ENCODE peak calls at places on chromosomes 11 and 22, in five cellular contexts. One of them, this sample, is unnamed.

GRCh38 chr11:2525166-2525861 is 80.5 kb downstream of the KCNQ1 start:
- DNase-seq in uterus: peak
- DNase-seq in CD4-positive, alpha-beta T cell: no peak
- DNase-seq in GM12865: no peak
- DNase-seq in IMR-90: no peak
- DNase-seq in this sample: peak

GRCh38 chr11:17607083-17607429 is 60.0 kb downstream of the OTOG start:
- DNase-seq in uterus: no peak
- DNase-seq in CD4-positive, alpha-beta T cell: no peak
- DNase-seq in GM12865: no peak
- DNase-seq in IMR-90: no peak
- DNase-seq in this sample: no peak

GRCh38 chr22:49306632-49306975 is 521.1 kb downstream of the BRD1 start:
- DNase-seq in uterus: no peak
- DNase-seq in CD4-positive, alpha-beta T cell: no peak
- DNase-seq in GM12865: no peak
- DNase-seq in IMR-90: no peak
- DNase-seq in this sample: no peak

GRCh38 chr11:110317516-110317932 is 21.1 kb upstream of the RDX start:
- DNase-seq in uterus: no peak
- DNase-seq in CD4-positive, alpha-beta T cell: no peak
- DNase-seq in GM12865: no peak
- DNase-seq in IMR-90: peak
- DNase-seq in this sample: no peak

GRCh38 chr22:42299586-42300285 is 29.3 kb upstream of the TCF20 start:
- DNase-seq in uterus: no peak
- DNase-seq in CD4-positive, alpha-beta T cell: peak
- DNase-seq in GM12865: peak
- DNase-seq in IMR-90: no peak
- DNase-seq in this sample: no peak

GRCh38 chr22:45680932-45681700 is 9.5 kb downstream of the ATXN10 start:
- DNase-seq in uterus: no peak
- DNase-seq in CD4-positive, alpha-beta T cell: no peak
- DNase-seq in GM12865: no peak
- DNase-seq in IMR-90: peak
- DNase-seq in this sample: no peak

GRCh38 chr22:42938449-42938848 is 76.5 kb downstream of the PACSIN2 start:
- DNase-seq in uterus: no peak
- DNase-seq in CD4-positive, alpha-beta T cell: no peak
- DNase-seq in GM12865: no peak
- DNase-seq in IMR-90: no peak
- DNase-seq in this sample: no peak

GRCh38 chr22:49404020-49404419 is 423.7 kb downstream of the BRD1 start:
- DNase-seq in uterus: no peak
- DNase-seq in CD4-positive, alpha-beta T cell: no peak
- DNase-seq in GM12865: no peak
- DNase-seq in IMR-90: no peak
- DNase-seq in this sample: no peak

GRCh38 chr11:112004389-112004788 is 20.8 kb upstream of the DLAT start:
- DNase-seq in uterus: no peak
- DNase-seq in CD4-positive, alpha-beta T cell: no peak
- DNase-seq in GM12865: peak
- DNase-seq in IMR-90: no peak
- DNase-seq in this sample: peak

GRCh38 chr11:71112990-71113389 is 139.4 kb downstream of the SHANK2 start:
- DNase-seq in uterus: no peak
- DNase-seq in CD4-positive, alpha-beta T cell: no peak
- DNase-seq in GM12865: no peak
- DNase-seq in IMR-90: no peak
- DNase-seq in this sample: no peak

GRCh38 chr11:2761131-2762030 is 61.6 kb upstream of the KCNQ1OT1 start:
- DNase-seq in uterus: no peak
- DNase-seq in CD4-positive, alpha-beta T cell: no peak
- DNase-seq in GM12865: no peak
- DNase-seq in IMR-90: no peak
- DNase-seq in this sample: peak

GRCh38 chr11:44083906-44084305 is 11.6 kb upstream of the EXT2 start:
- DNase-seq in uterus: no peak
- DNase-seq in CD4-positive, alpha-beta T cell: no peak
- DNase-seq in GM12865: no peak
- DNase-seq in IMR-90: no peak
- DNase-seq in this sample: no peak

GRCh38 chr11:12185914-12186313 is 75.5 kb downstream of the MICAL2 start:
- DNase-seq in uterus: no peak
- DNase-seq in CD4-positive, alpha-beta T cell: no peak
- DNase-seq in GM12865: no peak
- DNase-seq in IMR-90: peak
- DNase-seq in this sample: no peak

GRCh38 chr11:14308114-14308896 is 50.7 kb downstream of the RRAS2 start:
- DNase-seq in uterus: no peak
- DNase-seq in CD4-positive, alpha-beta T cell: no peak
- DNase-seq in GM12865: peak
- DNase-seq in IMR-90: peak
- DNase-seq in this sample: no peak

GRCh38 chr11:114163231-114163631 is 103.7 kb downstream of the ZBTB16 start:
- DNase-seq in uterus: peak
- DNase-seq in CD4-positive, alpha-beta T cell: no peak
- DNase-seq in GM12865: no peak
- DNase-seq in IMR-90: peak
- DNase-seq in this sample: no peak

GRCh38 chr11:95816037-95816436 is 25.7 kb downstream of the CEP57 start:
- DNase-seq in uterus: no peak
- DNase-seq in CD4-positive, alpha-beta T cell: no peak
- DNase-seq in GM12865: peak
- DNase-seq in IMR-90: no peak
- DNase-seq in this sample: no peak

GRCh38 chr11:95089620-95090542 is at the start of gene ENDOD1:
- DNase-seq in uterus: peak
- DNase-seq in CD4-positive, alpha-beta T cell: peak
- DNase-seq in GM12865: peak
- DNase-seq in IMR-90: peak
- DNase-seq in this sample: peak

GRCh38 chr11:66981976-66982578 is 7.0 kb downstream of the C11orf86 start:
- DNase-seq in uterus: peak
- DNase-seq in CD4-positive, alpha-beta T cell: no peak
- DNase-seq in GM12865: peak
- DNase-seq in IMR-90: peak
- DNase-seq in this sample: no peak

GRCh38 chr11:103703954-103704353 is 332.5 kb upstream of the DDI1 start:
- DNase-seq in uterus: no peak
- DNase-seq in CD4-positive, alpha-beta T cell: no peak
- DNase-seq in GM12865: no peak
- DNase-seq in IMR-90: no peak
- DNase-seq in this sample: no peak

GRCh38 chr11:19552684-19553083 is 160.0 kb upstream of the NAV2 start:
- DNase-seq in uterus: no peak
- DNase-seq in CD4-positive, alpha-beta T cell: no peak
- DNase-seq in GM12865: no peak
- DNase-seq in IMR-90: no peak
- DNase-seq in this sample: no peak

GRCh38 chr22:22508274-22509176 is at the start of gene ZNF280B:
- DNase-seq in uterus: peak
- DNase-seq in CD4-positive, alpha-beta T cell: peak
- DNase-seq in GM12865: peak
- DNase-seq in IMR-90: peak
- DNase-seq in this sample: peak

DNA sequence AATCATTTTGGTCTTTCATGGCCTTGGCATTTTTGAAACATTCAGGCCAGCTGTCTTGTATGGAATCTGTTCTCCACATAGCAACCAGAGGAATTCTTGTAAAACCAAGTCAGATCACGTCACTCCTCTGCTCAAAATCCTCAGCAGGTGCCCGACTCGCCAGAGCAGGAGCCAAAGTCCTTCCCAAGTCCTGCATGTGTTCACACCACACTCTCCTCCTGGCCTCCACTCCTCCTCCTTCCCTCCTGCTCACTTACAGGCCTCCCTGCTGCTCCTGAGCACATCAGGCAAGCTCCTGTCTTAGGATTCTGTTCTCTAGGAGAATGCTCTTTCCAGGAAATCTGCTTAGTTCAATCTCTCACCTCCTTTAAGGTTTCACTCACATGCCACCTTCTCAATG is 6.9 kb upstream of the PSMC3 start:
- DNase-seq in uterus: no peak
- DNase-seq in CD4-positive, alpha-beta T cell: no peak
- DNase-seq in GM12865: no peak
- DNase-seq in IMR-90: no peak
- DNase-seq in this sample: no peak
- TF ChIP-seq CTCF in uterus: no peak
- TF ChIP-seq CTCF in CD4-positive, alpha-beta T cell: no peak
- TF ChIP-seq CTCF in GM12865: no peak
- TF ChIP-seq CTCF in IMR-90: no peak
- TF ChIP-seq CTCF in this sample: no peak

GRCh38 chr11:84899740-84900139 is 727.4 kb downstream of the DLG2 start:
- DNase-seq in uterus: no peak
- DNase-seq in CD4-positive, alpha-beta T cell: no peak
- DNase-seq in GM12865: peak
- DNase-seq in IMR-90: peak
- DNase-seq in this sample: no peak
- TF ChIP-seq CTCF in uterus: no peak
- TF ChIP-seq CTCF in CD4-positive, alpha-beta T cell: no peak
- TF ChIP-seq CTCF in GM12865: peak
- TF ChIP-seq CTCF in IMR-90: no peak
- TF ChIP-seq CTCF in this sample: peak

DNA sequence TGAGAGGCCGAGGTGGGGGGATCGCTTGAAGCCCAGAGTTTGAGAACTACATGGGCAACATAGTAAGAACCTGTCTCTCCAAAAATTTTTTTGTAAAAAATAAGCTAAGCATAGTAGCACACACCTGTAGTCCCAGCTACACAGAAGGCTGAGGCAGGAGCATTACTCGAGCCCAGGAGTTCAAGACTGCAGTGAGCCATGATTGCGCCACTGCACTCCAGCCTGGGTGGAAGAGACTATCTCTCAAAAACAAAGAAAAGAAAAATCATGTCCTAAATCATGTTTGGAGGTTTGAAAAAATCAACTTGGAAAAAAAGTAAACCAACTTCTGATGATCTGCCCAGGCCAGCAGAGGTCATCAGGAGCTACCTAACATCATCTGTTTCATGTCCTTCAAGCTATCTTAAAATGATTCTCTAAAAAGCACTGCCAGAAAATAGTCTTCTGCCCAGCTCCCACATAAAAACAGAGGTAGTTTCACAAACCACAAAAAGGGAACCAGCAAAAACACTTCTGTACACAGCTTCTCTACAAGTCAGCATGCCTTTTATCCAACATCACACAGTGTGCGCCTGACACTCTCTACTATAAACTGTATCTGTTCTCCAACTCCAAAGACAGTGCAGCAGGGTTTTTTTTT is 165.0 kb downstream of the SOX6 start:
- DNase-seq in uterus: no peak
- DNase-seq in CD4-positive, alpha-beta T cell: no peak
- DNase-seq in GM12865: peak
- DNase-seq in IMR-90: peak
- DNase-seq in this sample: no peak
- TF ChIP-seq CTCF in uterus: no peak
- TF ChIP-seq CTCF in CD4-positive, alpha-beta T cell: no peak
- TF ChIP-seq CTCF in GM12865: no peak
- TF ChIP-seq CTCF in IMR-90: no peak
- TF ChIP-seq CTCF in this sample: no peak

DNA sequence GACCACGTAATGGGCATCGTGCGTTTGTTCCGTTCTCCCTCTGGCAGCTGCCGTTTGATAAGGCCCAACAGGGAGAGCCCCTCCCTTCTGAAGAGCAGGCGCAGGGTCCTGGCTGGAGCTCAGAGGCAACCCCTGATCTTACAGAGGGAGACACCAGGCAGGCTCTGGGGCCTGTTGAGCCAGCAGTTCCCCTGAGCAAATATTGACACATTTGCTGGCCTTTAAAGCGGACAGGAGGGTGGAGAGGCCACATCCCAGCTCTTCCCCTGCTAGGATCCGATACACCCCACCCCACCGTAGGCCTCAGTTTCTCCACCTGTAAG is 11.8 kb upstream of the C1QTNF6 start:
- DNase-seq in uterus: no peak
- DNase-seq in CD4-positive, alpha-beta T cell: no peak
- DNase-seq in GM12865: no peak
- DNase-seq in IMR-90: no peak
- DNase-seq in this sample: no peak
- TF ChIP-seq CTCF in uterus: no peak
- TF ChIP-seq CTCF in CD4-positive, alpha-beta T cell: no peak
- TF ChIP-seq CTCF in GM12865: no peak
- TF ChIP-seq CTCF in IMR-90: no peak
- TF ChIP-seq CTCF in this sample: peak

GRCh38 chr22:44357296-44357961 is 44.7 kb upstream of the SHISAL1 start:
- DNase-seq in uterus: peak
- DNase-seq in CD4-positive, alpha-beta T cell: no peak
- DNase-seq in GM12865: no peak
- DNase-seq in IMR-90: no peak
- DNase-seq in this sample: no peak
- TF ChIP-seq CTCF in uterus: peak
- TF ChIP-seq CTCF in CD4-positive, alpha-beta T cell: no peak
- TF ChIP-seq CTCF in GM12865: no peak
- TF ChIP-seq CTCF in IMR-90: peak
- TF ChIP-seq CTCF in this sample: no peak

GRCh38 chr22:17120281-17120680 is 879 bp downstream of the TMEM121B start:
- DNase-seq in uterus: peak
- DNase-seq in CD4-positive, alpha-beta T cell: peak
- DNase-seq in GM12865: peak
- DNase-seq in IMR-90: peak
- DNase-seq in this sample: peak
- TF ChIP-seq CTCF in uterus: no peak
- TF ChIP-seq CTCF in CD4-positive, alpha-beta T cell: no peak
- TF ChIP-seq CTCF in GM12865: no peak
- TF ChIP-seq CTCF in IMR-90: no peak
- TF ChIP-seq CTCF in this sample: no peak

GRCh38 chr11:90476442-90477007 is 253.7 kb upstream of the CHORDC1 start:
- DNase-seq in uterus: no peak
- DNase-seq in CD4-positive, alpha-beta T cell: no peak
- DNase-seq in GM12865: peak
- DNase-seq in IMR-90: peak
- DNase-seq in this sample: peak
- TF ChIP-seq CTCF in uterus: no peak
- TF ChIP-seq CTCF in CD4-positive, alpha-beta T cell: no peak
- TF ChIP-seq CTCF in GM12865: peak
- TF ChIP-seq CTCF in IMR-90: peak
- TF ChIP-seq CTCF in this sample: peak